ENCODE peak calls at places on chromosomes 16 and 17, in four cellular contexts. W is uterus, L is ovary, B is stomach. E is an unnamed sample.

GRCh38 chr17:37327341-37328090 is 48.3 kb upstream of the C17orf78 start:
- DNase-seq in W (no peak), L (no peak), B (no peak), E (no peak)

GRCh38 chr17:65514082-65514481 is 47.4 kb downstream of the AXIN2 start:
- DNase-seq in W (no peak), L (no peak), B (no peak), E (no peak)

GRCh38 chr16:85541181-85541580 is 71.9 kb upstream of the GSE1 start:
- DNase-seq in W (no peak), L (no peak), B (no peak), E (no peak)

GRCh38 chr17:57902800-57903759 is 52.1 kb downstream of the CUEDC1 start:
- DNase-seq in W (peak; percentile 68), L (no peak), B (peak; percentile 95), E (peak; percentile 98)

GRCh38 chr17:68440526-68440925 is 16.8 kb downstream of the WIPI1 start:
- DNase-seq in W (no peak), L (no peak), B (no peak), E (no peak)

GRCh38 chr16:33059206-33059605 is 134.8 kb upstream of the TP53TG3C start:
- DNase-seq in W (no peak), L (no peak), B (no peak), E (no peak)

GRCh38 chr17:32553168-32553567 is 66.4 kb downstream of the CDK5R1 start:
- DNase-seq in W (no peak), L (no peak), B (no peak), E (no peak)

GRCh38 chr16:84689126-84689525 is 10.7 kb upstream of the USP10 start:
- DNase-seq in W (no peak), L (no peak), B (no peak), E (no peak)

GRCh38 chr17:61809816-61810392 is 53.4 kb downstream of the BRIP1 start:
- DNase-seq in W (no peak), L (no peak), B (no peak), E (no peak)

GRCh38 chr16:78551487-78552085 is 452.1 kb downstream of the WWOX start:
- DNase-seq in W (no peak), L (no peak), B (no peak), E (no peak)

GRCh38 chr17:77316191-77316641 is 175.4 kb downstream of the SEC14L1 start:
- DNase-seq in W (peak; percentile 75), L (peak; percentile 82), B (no peak), E (no peak)

GRCh38 chr17:82901836-82902235 is 62.0 kb upstream of the ZNF750 start:
- DNase-seq in W (no peak), L (no peak), B (no peak), E (no peak)

GRCh38 chr16:4390266-4391260 is 18.9 kb downstream of the VASN start:
- DNase-seq in W (no peak), L (no peak), B (no peak), E (no peak)

GRCh38 chr17:15341385-15341849 is at the start of gene TEKT3:
- DNase-seq in W (peak; percentile 83), L (peak; percentile 82), B (peak; percentile 87), E (peak; percentile 86)

GRCh38 chr17:67520282-67520906 is 143.3 kb downstream of the PITPNC1 start:
- DNase-seq in W (peak; percentile 45), L (no peak), B (no peak), E (no peak)

GRCh38 chr16:53071748-53072301 is 17.0 kb downstream of the CHD9 start:
- DNase-seq in W (peak; percentile 64), L (peak; percentile 83), B (no peak), E (peak; percentile 17)

GRCh38 chr17:62614142-62614541 is 13.3 kb upstream of the MRC2 start:
- DNase-seq in W (no peak), L (no peak), B (no peak), E (no peak)

GRCh38 chr16:84228321-84228838 is 11.4 kb downstream of the KCNG4 start:
- DNase-seq in W (peak; percentile 71), L (peak; percentile 82), B (no peak), E (peak; percentile 46)

GRCh38 chr16:2498531-2499253 is 15.1 kb upstream of the ATP6V0C start:
- DNase-seq in W (no peak), L (no peak), B (peak; percentile 76), E (peak; percentile 63)

GRCh38 chr16:31064882-31065461 is 9.1 kb downstream of the ZNF668 start:
- DNase-seq in W (peak; percentile 69), L (no peak), B (no peak), E (peak; percentile 26)

GRCh38 chr16:66272461-66272860 is 94.0 kb upstream of the CDH5 start:
- DNase-seq in W (no peak), L (no peak), B (no peak), E (peak; percentile 42)

GRCh38 chr16:749010-749409 is 8.2 kb upstream of the CIAO3 start:
- DNase-seq in W (no peak), L (no peak), B (no peak), E (no peak)

DNA sequence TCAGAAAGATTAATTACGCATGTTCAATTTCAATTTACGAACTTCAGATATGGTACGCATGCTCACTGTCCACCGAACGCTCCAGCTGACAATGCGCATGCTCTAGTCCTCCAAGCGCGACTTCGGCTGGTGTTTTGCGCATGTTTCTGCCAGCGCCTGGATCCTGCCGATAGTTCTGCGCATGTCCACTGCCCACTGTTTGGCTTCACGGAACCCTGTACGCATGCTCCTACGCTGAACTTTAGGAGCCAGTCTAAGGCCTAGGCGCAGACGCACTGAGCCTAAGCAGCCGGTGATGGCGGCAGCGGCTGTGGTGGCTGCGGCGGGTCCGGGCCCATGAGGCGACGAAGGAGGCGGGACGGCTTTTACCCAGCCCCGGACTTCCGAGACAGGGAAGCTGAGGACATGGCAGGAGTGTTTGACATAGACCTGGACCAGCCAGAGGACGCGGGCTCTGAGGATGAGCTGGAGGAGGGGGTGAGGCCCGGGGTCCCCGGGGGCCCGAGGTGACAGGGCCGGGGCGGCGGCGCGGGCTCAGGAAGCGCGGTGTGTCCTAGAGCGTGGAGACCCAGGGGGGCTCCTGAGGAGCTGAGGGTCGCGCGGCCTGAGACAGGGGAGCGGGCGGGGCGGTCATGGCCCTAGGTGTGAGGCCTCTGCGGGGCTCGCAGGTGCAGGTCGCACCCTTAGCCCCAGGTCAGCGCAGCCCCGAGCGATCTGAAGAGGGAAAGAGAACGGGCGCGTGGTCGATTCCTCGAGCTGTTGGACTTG is at the start of the genes RPS6KB1 and TUBD1:
- DNase-seq in W (peak; percentile 98), L (peak; percentile 96), B (peak; percentile 97), E (peak; percentile 98)
- TF ChIP-seq POLR2A in W (peak; percentile 86), L (peak; percentile 87), B (peak; percentile 85), E (peak; percentile 97)

GRCh38 chr17:4101799-4102405 is 40.9 kb downstream of the ZZEF1 start:
- DNase-seq in W (no peak), L (no peak), B (no peak), E (no peak)
- H3K36me3 ChIP-seq in W (no peaks in the 10 kb centered on the region), L (no peaks in the 10 kb centered on the region), B (peaks cover 97% of the 10 kb centered on the region), E (peaks cover 19% of the 10 kb centered on the region)

GRCh38 chr17:47840742-47841487 is at the start of gene SCRN2:
- DNase-seq in W (peak; percentile 94), L (peak; percentile 89), B (peak; percentile 93), E (peak; percentile 91)
- TF ChIP-seq POLR2A in W (peak; percentile 9), L (no peak), B (no peak), E (no peak)

GRCh38 chr17:59671386-59671785 is 35.8 kb downstream of the PTRH2 start:
- DNase-seq in W (no peak), L (no peak), B (no peak), E (no peak)
- H3K36me3 ChIP-seq in W (no peaks in the 10 kb centered on the region), L (no peaks in the 10 kb centered on the region), B (peaks cover 94% of the 10 kb centered on the region), E (peaks cover 29% of the 10 kb centered on the region)